ENCODE peak calls at places on chromosomes 2 and 18, in four cellular contexts. One of them, this sample, is unnamed.

GRCh38 chr2:101827246-101827645 is 129.7 kb downstream of the MAP4K4 start:
- DNase-seq in K562: peak
- DNase-seq in HepG2: peak
- DNase-seq in GM12878: no peak
- DNase-seq in this sample: peak

GRCh38 chr2:226478121-226478809 is 321.4 kb downstream of the IRS1 start:
- DNase-seq in K562: no peak
- DNase-seq in HepG2: peak
- DNase-seq in GM12878: no peak
- DNase-seq in this sample: peak

GRCh38 chr18:48547456-48548403 is 8.9 kb downstream of the CTIF start:
- DNase-seq in K562: peak
- DNase-seq in HepG2: no peak
- DNase-seq in GM12878: no peak
- DNase-seq in this sample: peak

GRCh38 chr2:317501-318424 is 29.9 kb upstream of the ALKAL2 start:
- DNase-seq in K562: no peak
- DNase-seq in HepG2: no peak
- DNase-seq in GM12878: no peak
- DNase-seq in this sample: no peak

GRCh38 chr2:216261042-216261537 is 111.2 kb downstream of the MARCHF4 start:
- DNase-seq in K562: no peak
- DNase-seq in HepG2: no peak
- DNase-seq in GM12878: no peak
- DNase-seq in this sample: no peak

GRCh38 chr2:239934571-239935171 is 90.5 kb downstream of the NDUFA10 start:
- DNase-seq in K562: peak
- DNase-seq in HepG2: peak
- DNase-seq in GM12878: no peak
- DNase-seq in this sample: peak

GRCh38 chr2:41878726-41879366 is 169.0 kb upstream of the PKDCC start:
- DNase-seq in K562: no peak
- DNase-seq in HepG2: no peak
- DNase-seq in GM12878: no peak
- DNase-seq in this sample: no peak

GRCh38 chr18:9637036-9637767 is 22.8 kb upstream of the PPP4R1 start:
- DNase-seq in K562: no peak
- DNase-seq in HepG2: no peak
- DNase-seq in GM12878: no peak
- DNase-seq in this sample: no peak

GRCh38 chr2:37361416-37361815 is 17.0 kb downstream of the QPCT start:
- DNase-seq in K562: no peak
- DNase-seq in HepG2: no peak
- DNase-seq in GM12878: no peak
- DNase-seq in this sample: no peak

GRCh38 chr18:21191596-21192307 is 50.3 kb upstream of the GREB1L start:
- DNase-seq in K562: peak
- DNase-seq in HepG2: peak
- DNase-seq in GM12878: no peak
- DNase-seq in this sample: peak

GRCh38 chr18:14086459-14087231 is 45.6 kb downstream of the ZNF519 start:
- DNase-seq in K562: peak
- DNase-seq in HepG2: peak
- DNase-seq in GM12878: no peak
- DNase-seq in this sample: peak

GRCh38 chr18:3233433-3234168 is 13.8 kb upstream of the MYOM1 start:
- DNase-seq in K562: no peak
- DNase-seq in HepG2: peak
- DNase-seq in GM12878: no peak
- DNase-seq in this sample: no peak

GRCh38 chr2:85926931-85927527 is 38.2 kb upstream of the ST3GAL5 start:
- DNase-seq in K562: no peak
- DNase-seq in HepG2: no peak
- DNase-seq in GM12878: no peak
- DNase-seq in this sample: no peak

GRCh38 chr2:67729474-67729873 is 332.3 kb downstream of the ETAA1 start:
- DNase-seq in K562: no peak
- DNase-seq in HepG2: peak
- DNase-seq in GM12878: no peak
- DNase-seq in this sample: no peak

GRCh38 chr2:140585016-140585415 is 1545.8 kb downstream of the LRP1B start:
- DNase-seq in K562: no peak
- DNase-seq in HepG2: no peak
- DNase-seq in GM12878: no peak
- DNase-seq in this sample: no peak

GRCh38 chr2:190970170-190970569 is 43.8 kb downstream of the STAT1 start:
- DNase-seq in K562: no peak
- DNase-seq in HepG2: no peak
- DNase-seq in GM12878: no peak
- DNase-seq in this sample: no peak

GRCh38 chr2:42132066-42132965 is 36.8 kb upstream of the EML4 start:
- DNase-seq in K562: no peak
- DNase-seq in HepG2: no peak
- DNase-seq in GM12878: no peak
- DNase-seq in this sample: peak

GRCh38 chr2:214005337-214005736 is 405.5 kb upstream of the VWC2L start:
- DNase-seq in K562: no peak
- DNase-seq in HepG2: no peak
- DNase-seq in GM12878: no peak
- DNase-seq in this sample: no peak

GRCh38 chr2:80869858-80870438 is 565.4 kb upstream of the LRRTM1 start:
- DNase-seq in K562: no peak
- DNase-seq in HepG2: no peak
- DNase-seq in GM12878: no peak
- DNase-seq in this sample: no peak

GRCh38 chr2:23250371-23250770 is 134.6 kb upstream of the KLHL29 start:
- DNase-seq in K562: no peak
- DNase-seq in HepG2: no peak
- DNase-seq in GM12878: no peak
- DNase-seq in this sample: no peak

GRCh38 chr2:149767516-149767974 is 180.0 kb upstream of the MMADHC start:
- DNase-seq in K562: no peak
- DNase-seq in HepG2: no peak
- DNase-seq in GM12878: no peak
- DNase-seq in this sample: peak

GRCh38 chr2:157441072-157441454 is 2.8 kb downstream of the CYTIP start:
- DNase-seq in K562: no peak
- DNase-seq in HepG2: no peak
- DNase-seq in GM12878: no peak
- DNase-seq in this sample: no peak

DNA sequence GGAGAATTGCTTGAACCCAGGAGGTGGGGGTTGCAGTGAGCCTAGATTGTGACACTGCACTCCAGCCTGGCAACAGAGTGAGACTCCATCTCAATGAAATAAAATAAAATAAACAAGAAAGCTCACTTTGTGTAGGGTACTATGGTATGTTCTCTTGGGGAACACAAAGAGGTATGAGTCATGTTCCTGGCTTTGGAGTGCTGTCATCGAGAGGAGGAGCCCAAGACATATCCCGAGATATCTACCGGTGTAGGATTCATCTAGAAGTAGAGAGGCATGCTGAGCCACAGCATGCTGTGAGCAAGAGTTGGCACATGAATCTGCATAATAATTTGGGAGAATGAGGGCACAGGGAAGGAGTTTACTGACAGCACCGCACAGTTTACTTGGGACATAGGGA is 244.9 kb upstream of the EPHA4 start:
- DNase-seq in K562: no peak
- DNase-seq in HepG2: no peak
- DNase-seq in GM12878: no peak
- DNase-seq in this sample: no peak
- TF ChIP-seq KDM1A in K562: no peak
- TF ChIP-seq KDM1A in HepG2: no peak
- TF ChIP-seq KDM1A in GM12878: no peak
- TF ChIP-seq KDM1A in this sample: no peak

DNA sequence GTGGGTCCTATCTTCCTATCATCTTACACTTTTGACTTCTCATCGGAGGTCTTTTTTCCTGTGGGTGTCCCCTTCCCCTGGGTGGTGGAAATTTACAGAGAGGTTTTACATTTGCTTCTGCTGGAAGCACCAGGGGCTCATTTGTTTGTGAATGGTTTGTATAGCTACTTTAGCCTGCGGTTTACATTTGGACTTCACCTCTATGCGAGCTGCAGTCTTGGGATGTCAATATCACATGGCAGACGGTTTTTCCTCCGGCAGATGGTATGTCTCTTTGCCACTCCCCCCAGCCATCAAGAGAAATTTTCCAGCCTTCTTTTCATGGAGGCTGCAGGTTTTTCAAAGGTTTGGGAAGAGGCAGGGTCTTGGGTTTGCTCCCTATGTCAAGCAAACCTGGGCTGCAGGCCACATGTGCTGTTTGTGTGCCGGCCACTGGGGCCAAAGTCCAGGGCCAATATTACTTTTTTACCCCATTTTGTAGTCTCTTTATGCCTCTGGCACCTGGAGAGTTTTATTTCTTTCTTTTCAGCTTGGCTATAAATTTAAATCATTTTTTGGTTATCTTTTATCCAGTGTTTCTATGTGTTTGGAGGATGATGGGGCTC is 23.9 kb upstream of the BOD1L2 start:
- DNase-seq in K562: no peak
- DNase-seq in HepG2: no peak
- DNase-seq in GM12878: no peak
- DNase-seq in this sample: no peak
- TF ChIP-seq BHLHE40 in K562: no peak
- TF ChIP-seq BHLHE40 in HepG2: no peak
- TF ChIP-seq BHLHE40 in GM12878: no peak
- TF ChIP-seq BHLHE40 in this sample: no peak

GRCh38 chr2:152336854-152337510 is 2.0 kb downstream of the FMNL2 start:
- DNase-seq in K562: no peak
- DNase-seq in HepG2: no peak
- DNase-seq in GM12878: no peak
- DNase-seq in this sample: peak
- TF ChIP-seq KDM1A in K562: no peak
- TF ChIP-seq KDM1A in HepG2: no peak
- TF ChIP-seq KDM1A in GM12878: no peak
- TF ChIP-seq KDM1A in this sample: no peak

GRCh38 chr2:72038524-72038923 is 109.1 kb downstream of the CYP26B1 start:
- DNase-seq in K562: no peak
- DNase-seq in HepG2: no peak
- DNase-seq in GM12878: no peak
- DNase-seq in this sample: no peak

GRCh38 chr2:72041638-72042111 is 106.0 kb downstream of the CYP26B1 start:
- DNase-seq in K562: no peak
- DNase-seq in HepG2: no peak
- DNase-seq in GM12878: no peak
- DNase-seq in this sample: no peak

GRCh38 chr2:72040629-72041403 is 106.8 kb downstream of the CYP26B1 start:
- DNase-seq in K562: no peak
- DNase-seq in HepG2: no peak
- DNase-seq in GM12878: no peak
- DNase-seq in this sample: no peak

GRCh38 chr2:72048881-72049477 is 98.7 kb downstream of the CYP26B1 start:
- DNase-seq in K562: no peak
- DNase-seq in HepG2: no peak
- DNase-seq in GM12878: no peak
- DNase-seq in this sample: no peak

DNA sequence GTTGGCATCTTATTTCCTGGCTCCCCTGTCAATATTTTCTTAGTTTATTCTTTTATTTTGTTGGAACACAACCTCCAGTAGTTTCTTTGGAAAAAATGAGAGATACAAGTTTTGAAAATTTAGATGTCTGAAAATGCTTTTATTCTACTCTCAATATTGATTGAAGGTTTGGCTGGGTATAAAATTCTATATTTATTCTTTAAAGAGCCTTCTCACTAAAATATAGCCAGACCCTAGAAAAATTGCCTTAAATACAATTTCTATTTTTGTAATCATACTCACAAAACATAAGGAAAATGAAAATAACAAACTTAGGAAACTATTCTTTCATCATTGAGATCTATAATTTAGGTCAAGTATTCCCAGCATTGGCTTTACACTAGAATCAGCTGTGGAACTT is 103.7 kb downstream of the CYP26B1 start:
- DNase-seq in K562: no peak
- DNase-seq in HepG2: no peak
- DNase-seq in GM12878: no peak
- DNase-seq in this sample: no peak
- TF ChIP-seq BHLHE40 in K562: no peak
- TF ChIP-seq BHLHE40 in HepG2: no peak
- TF ChIP-seq BHLHE40 in GM12878: no peak
- TF ChIP-seq BHLHE40 in this sample: no peak

DNA sequence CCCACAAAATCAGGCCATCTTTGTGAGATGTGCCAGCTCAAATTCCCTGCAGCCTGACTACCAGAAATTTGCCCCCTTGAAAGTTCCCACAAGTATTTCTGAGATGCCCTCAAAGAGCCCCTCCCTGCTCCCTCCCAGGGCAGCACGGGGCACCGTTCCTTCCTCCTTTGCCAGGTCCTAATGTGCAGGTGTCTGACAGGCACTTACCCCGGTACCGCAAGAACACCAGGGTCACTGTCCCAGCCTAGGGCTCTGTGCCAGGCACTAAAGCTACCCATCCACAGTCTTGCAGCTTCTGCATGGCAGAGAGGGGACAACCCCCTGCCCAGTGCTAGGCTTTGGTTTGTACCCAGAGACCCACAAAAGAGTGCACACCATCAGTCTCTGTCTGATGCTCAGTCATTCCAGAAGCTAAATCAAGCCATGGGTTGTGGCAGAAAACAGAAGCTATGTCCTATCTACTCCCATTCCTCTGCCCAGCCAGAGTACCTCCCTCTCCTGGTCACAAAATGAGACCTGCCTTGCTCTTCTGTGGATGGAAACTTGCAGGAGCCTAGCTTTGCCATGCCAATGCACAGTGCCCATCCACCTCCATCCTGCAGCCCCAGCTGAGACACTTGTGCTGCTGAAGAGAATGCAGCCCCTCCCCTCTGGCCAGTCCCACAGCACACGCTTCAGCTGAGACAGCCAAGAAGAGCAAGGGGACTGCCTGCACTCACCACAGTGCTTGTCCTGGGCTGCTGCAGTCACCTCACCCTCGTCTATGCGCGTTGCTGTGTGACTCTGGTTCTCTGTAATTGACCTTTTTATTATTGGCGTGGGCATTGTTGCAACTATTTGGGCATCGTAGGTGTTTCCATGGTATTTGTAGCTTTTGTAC is 48.7 kb downstream of the INPP5D start:
- DNase-seq in K562: no peak
- DNase-seq in HepG2: no peak
- DNase-seq in GM12878: no peak
- DNase-seq in this sample: no peak
- TF ChIP-seq KDM1A in K562: no peak
- TF ChIP-seq KDM1A in HepG2: no peak
- TF ChIP-seq KDM1A in GM12878: no peak
- TF ChIP-seq KDM1A in this sample: no peak

GRCh38 chr18:24271381-24272331 is 126.0 kb downstream of the OSBPL1A start:
- DNase-seq in K562: no peak
- DNase-seq in HepG2: peak
- DNase-seq in GM12878: no peak
- DNase-seq in this sample: peak
- TF ChIP-seq BHLHE40 in K562: no peak
- TF ChIP-seq BHLHE40 in HepG2: no peak
- TF ChIP-seq BHLHE40 in GM12878: no peak
- TF ChIP-seq BHLHE40 in this sample: no peak